ENCODE peak calls at places on chromosome 16, in seven cellular contexts. Z is bronchial epithelial cell, R is GM23338, T is colonic mucosa, D is tibial artery, N is cardiac muscle cell, P is heart left ventricle. H is an unnamed sample.

GRCh38 chr16:1565083-1565805 is 31.8 kb downstream of the TMEM204 start:
- DNase-seq in Z (no peak), R (no peak), T (no peak), D (no peak), N (no peak), P (no peak), H (no peak)

GRCh38 chr16:23608194-23608593 is 12.1 kb upstream of the NDUFAB1 start:
- DNase-seq in Z (peak; percentile 87), R (no peak), T (no peak), D (no peak), N (peak; percentile 90), P (no peak), H (peak; percentile 7)

GRCh38 chr16:26856271-26856670 is 210.5 kb upstream of the C16orf82 start:
- DNase-seq in Z (no peak), R (no peak), T (no peak), D (no peak), N (no peak), P (no peak), H (no peak)

GRCh38 chr16:56481468-56482112 is 30.2 kb downstream of the OGFOD1 start:
- DNase-seq in Z (peak; percentile 13), R (no peak), T (no peak), D (no peak), N (no peak), P (no peak), H (no peak)

GRCh38 chr16:83799336-83799735 is 8.4 kb upstream of the HSBP1 start:
- DNase-seq in Z (peak; percentile 57), R (no peak), T (no peak), D (no peak), N (no peak), P (no peak), H (no peak)

GRCh38 chr16:30948956-30949654 is at the start of gene ORAI3:
- DNase-seq in Z (peak; percentile 54), R (peak; percentile 87), T (peak; percentile 83), D (peak; percentile 81), N (peak; percentile 73), P (peak; percentile 92), H (no peak)

GRCh38 chr16:75262104-75262799 is 10.8 kb upstream of the BCAR1 start:
- DNase-seq in Z (no peak), R (no peak), T (peak; percentile 75), D (no peak), N (peak; percentile 65), P (peak; percentile 70), H (no peak)

GRCh38 chr16:50166511-50167500 is 13.7 kb downstream of the TENT4B start:
- DNase-seq in Z (peak; percentile 67), R (no peak), T (peak; percentile 16), D (no peak), N (no peak), P (no peak), H (no peak)

GRCh38 chr16:81885976-81886586 is 107.0 kb downstream of the PLCG2 start:
- DNase-seq in Z (peak; percentile 32), R (peak; percentile 87), T (peak; percentile 30), D (no peak), N (peak; percentile 47), P (no peak), H (no peak)

GRCh38 chr16:68380676-68381362 is 67.5 kb downstream of the SMPD3 start:
- DNase-seq in Z (no peak), R (no peak), T (no peak), D (no peak), N (no peak), P (peak; percentile 48), H (no peak)
- H3K4me3 ChIP-seq in Z (no peak overlapping the region), R (no peak overlapping the region), T (no peak overlapping the region), D (no peak overlapping the region), N (no peak overlapping the region), P (no peak overlapping the region), H (no peak overlapping the region)

DNA sequence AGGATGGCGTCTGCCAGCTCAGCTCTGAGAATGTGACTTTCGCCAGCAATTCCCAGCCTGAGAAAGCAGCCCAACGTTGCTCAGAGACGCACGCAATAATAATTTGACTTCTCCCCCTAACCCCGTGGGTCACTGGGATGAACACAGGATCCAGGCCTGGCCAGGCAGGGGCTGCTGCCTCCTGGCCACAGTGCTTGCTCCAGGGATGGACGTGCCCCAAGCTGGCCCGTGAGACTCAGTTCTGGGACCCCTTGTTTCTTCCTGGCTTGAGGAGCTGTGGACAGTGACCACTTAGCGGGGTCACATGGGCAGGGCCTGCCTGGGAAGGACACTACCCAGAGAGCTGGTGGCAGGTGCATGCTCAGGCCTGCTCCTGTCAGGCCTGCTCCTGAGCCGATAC is 13.5 kb upstream of the DPEP1 start:
- DNase-seq in Z (no peak), R (no peak), T (no peak), D (no peak), N (no peak), P (no peak), H (no peak)
- H3K4me3 ChIP-seq in Z (no peak overlapping the region), R (no peak overlapping the region), T (no peak overlapping the region), D (no peak overlapping the region), N (no peak overlapping the region), P (no peak overlapping the region), H (no peak overlapping the region)

GRCh38 chr16:86012221-86012620 is 113.3 kb downstream of the IRF8 start:
- DNase-seq in Z (no peak), R (no peak), T (no peak), D (no peak), N (no peak), P (no peak), H (no peak)
- H3K4me3 ChIP-seq in Z (no peak overlapping the region), R (no peak overlapping the region), T (no peak overlapping the region), D (no peak overlapping the region), N (no peak overlapping the region), P (no peak overlapping the region), H (no peak overlapping the region)

GRCh38 chr16:51184702-51185433 is 33.8 kb upstream of the SALL1 start:
- DNase-seq in Z (no peak), R (no peak), T (no peak), D (no peak), N (no peak), P (no peak), H (no peak)
- H3K4me3 ChIP-seq in Z (no peak overlapping the region), R (no peak overlapping the region), T (no peak overlapping the region), D (no peak overlapping the region), N (no peak overlapping the region), P (no peak overlapping the region), H (no peak overlapping the region)

H was measured in AG09309.